ENCODE peak calls at places on chromosomes 13 and 19, in six cellular contexts. One of them, this sample, is unnamed.

GRCh38 chr13:111080642-111081041 is 34.5 kb upstream of the ARHGEF7 start:
- DNase-seq in cerebellum: no peak
- DNase-seq in transverse colon: no peak
- DNase-seq in activated gamma-delta T cell treated with anti-CD3 and anti-CD28 coated beads, Interleukin-2, amount 50 U/mL, for 16 hours: no peak
- DNase-seq in memory B cell: no peak
- DNase-seq in hypothalamus: no peak
- DNase-seq in this sample: no peak

GRCh38 chr19:48637948-48638830 is 1.0 kb upstream of the DBP start:
- DNase-seq in memory B cell: peak; percentile 58
- DNase-seq in activated gamma-delta T cell treated with anti-CD3 and anti-CD28 coated beads, Interleukin-2, amount 50 U/mL, for 16 hours: peak; percentile 70
- DNase-seq in cerebellum: peak; percentile 91
- DNase-seq in transverse colon: peak; percentile 88
- DNase-seq in hypothalamus: peak; percentile 86
- DNase-seq in this sample: peak; percentile 85

GRCh38 chr13:59038824-59039223 is 1124.9 kb downstream of the DIAPH3 start:
- DNase-seq in activated gamma-delta T cell treated with anti-CD3 and anti-CD28 coated beads, Interleukin-2, amount 50 U/mL, for 16 hours: no peak
- DNase-seq in cerebellum: no peak
- DNase-seq in memory B cell: no peak
- DNase-seq in hypothalamus: no peak
- DNase-seq in transverse colon: no peak
- DNase-seq in this sample: no peak

GRCh38 chr19:28026636-28027035 is 1186.3 kb downstream of the UQCRFS1 start:
- DNase-seq in transverse colon: no peak
- DNase-seq in activated gamma-delta T cell treated with anti-CD3 and anti-CD28 coated beads, Interleukin-2, amount 50 U/mL, for 16 hours: no peak
- DNase-seq in cerebellum: no peak
- DNase-seq in memory B cell: no peak
- DNase-seq in hypothalamus: no peak
- DNase-seq in this sample: no peak

GRCh38 chr19:5036733-5037681 is 68.1 kb downstream of the KDM4B start:
- DNase-seq in activated gamma-delta T cell treated with anti-CD3 and anti-CD28 coated beads, Interleukin-2, amount 50 U/mL, for 16 hours: no peak
- DNase-seq in transverse colon: no peak
- DNase-seq in cerebellum: no peak
- DNase-seq in hypothalamus: peak; percentile 51
- DNase-seq in memory B cell: no peak
- DNase-seq in this sample: peak; percentile 52

GRCh38 chr19:10205636-10206035 is 10.9 kb upstream of the DNMT1 start:
- DNase-seq in memory B cell: no peak
- DNase-seq in hypothalamus: no peak
- DNase-seq in transverse colon: no peak
- DNase-seq in activated gamma-delta T cell treated with anti-CD3 and anti-CD28 coated beads, Interleukin-2, amount 50 U/mL, for 16 hours: no peak
- DNase-seq in cerebellum: no peak
- DNase-seq in this sample: no peak

GRCh38 chr19:10501971-10502523 is 1.1 kb downstream of the KEAP1 start:
- DNase-seq in memory B cell: no peak
- DNase-seq in cerebellum: peak; percentile 82
- DNase-seq in transverse colon: peak; percentile 89
- DNase-seq in activated gamma-delta T cell treated with anti-CD3 and anti-CD28 coated beads, Interleukin-2, amount 50 U/mL, for 16 hours: peak; percentile 27
- DNase-seq in hypothalamus: peak; percentile 76
- DNase-seq in this sample: peak; percentile 68

GRCh38 chr13:39105110-39105509 is 66.9 kb downstream of the NHLRC3 start:
- DNase-seq in transverse colon: no peak
- DNase-seq in hypothalamus: no peak
- DNase-seq in memory B cell: no peak
- DNase-seq in cerebellum: no peak
- DNase-seq in activated gamma-delta T cell treated with anti-CD3 and anti-CD28 coated beads, Interleukin-2, amount 50 U/mL, for 16 hours: no peak
- DNase-seq in this sample: no peak

GRCh38 chr19:19501798-19502197 is 13.6 kb downstream of the TSSK6 start:
- DNase-seq in cerebellum: no peak
- DNase-seq in activated gamma-delta T cell treated with anti-CD3 and anti-CD28 coated beads, Interleukin-2, amount 50 U/mL, for 16 hours: no peak
- DNase-seq in memory B cell: no peak
- DNase-seq in hypothalamus: no peak
- DNase-seq in transverse colon: no peak
- DNase-seq in this sample: no peak

GRCh38 chr19:6740589-6741348 is 1.3 kb downstream of the TRIP10 start:
- DNase-seq in hypothalamus: no peak
- DNase-seq in memory B cell: peak; percentile 51
- DNase-seq in activated gamma-delta T cell treated with anti-CD3 and anti-CD28 coated beads, Interleukin-2, amount 50 U/mL, for 16 hours: no peak
- DNase-seq in cerebellum: no peak
- DNase-seq in transverse colon: peak; percentile 62
- DNase-seq in this sample: peak; percentile 70

GRCh38 chr19:3849092-3849491 is 19.7 kb downstream of the ZFR2 start:
- DNase-seq in memory B cell: peak; percentile 34
- DNase-seq in transverse colon: peak; percentile 22
- DNase-seq in hypothalamus: no peak
- DNase-seq in cerebellum: no peak
- DNase-seq in activated gamma-delta T cell treated with anti-CD3 and anti-CD28 coated beads, Interleukin-2, amount 50 U/mL, for 16 hours: peak; percentile 48
- DNase-seq in this sample: no peak

GRCh38 chr13:27978301-27978968 is 9.3 kb upstream of the CDX2 start:
- DNase-seq in transverse colon: peak; percentile 82
- DNase-seq in cerebellum: no peak
- DNase-seq in activated gamma-delta T cell treated with anti-CD3 and anti-CD28 coated beads, Interleukin-2, amount 50 U/mL, for 16 hours: no peak
- DNase-seq in memory B cell: no peak
- DNase-seq in hypothalamus: no peak
- DNase-seq in this sample: no peak

GRCh38 chr19:5070390-5070789 is 101.5 kb downstream of the KDM4B start:
- DNase-seq in cerebellum: no peak
- DNase-seq in transverse colon: no peak
- DNase-seq in hypothalamus: no peak
- DNase-seq in activated gamma-delta T cell treated with anti-CD3 and anti-CD28 coated beads, Interleukin-2, amount 50 U/mL, for 16 hours: no peak
- DNase-seq in memory B cell: no peak
- DNase-seq in this sample: no peak